ENCODE peak calls at places on chromosomes 12 and 14, in six cellular contexts. H is uterus; Q is fibroblast of lung; M is naive thymus-derived CD4-positive, alpha-beta T cell; X is A549; E is CD4-positive, alpha-beta T cell. P is an unnamed sample.

GRCh38 chr12:19243577-19243976 is 114.0 kb downstream of the PLEKHA5 start:
- DNase-seq in H (no peak), Q (no peak), M (peak), X (no peak), E (no peak), P (no peak)

GRCh38 chr14:61174395-61175386 is 106.4 kb downstream of the TMEM30B start:
- DNase-seq in H (no peak), Q (peak), M (no peak), X (no peak), E (no peak), P (no peak)

GRCh38 chr12:72246370-72246769 is 25.8 kb upstream of the TRHDE start:
- DNase-seq in H (no peak), Q (no peak), M (no peak), X (no peak), E (no peak), P (no peak)

GRCh38 chr14:47302121-47302520 is 373.3 kb downstream of the MDGA2 start:
- DNase-seq in H (no peak), Q (no peak), M (no peak), X (no peak), E (no peak), P (no peak)

GRCh38 chr14:55867726-55868125 is 250.5 kb upstream of the PELI2 start:
- DNase-seq in H (no peak), Q (no peak), M (no peak), X (no peak), E (no peak), P (no peak)

GRCh38 chr12:11663128-11663527 is 13.7 kb downstream of the ETV6 start:
- DNase-seq in H (no peak), Q (no peak), M (no peak), X (no peak), E (no peak), P (no peak)

GRCh38 chr12:72574138-72574537 is 302.0 kb downstream of the TRHDE start:
- DNase-seq in H (no peak), Q (no peak), M (no peak), X (no peak), E (no peak), P (no peak)

GRCh38 chr14:33717866-33718265 is 233.0 kb downstream of the EGLN3 start:
- DNase-seq in H (no peak), Q (no peak), M (no peak), X (no peak), E (no peak), P (no peak)

GRCh38 chr12:27206801-27207502 is 37.1 kb upstream of the STK38L start:
- DNase-seq in H (no peak), Q (no peak), M (no peak), X (no peak), E (no peak), P (no peak)

GRCh38 chr12:12800406-12801180 is 12.6 kb upstream of the DDX47 start:
- DNase-seq in H (no peak), Q (no peak), M (no peak), X (no peak), E (no peak), P (no peak)

GRCh38 chr12:848519-849191 is 96.3 kb downstream of the WNK1 start:
- DNase-seq in H (no peak), Q (no peak), M (no peak), X (no peak), E (no peak), P (no peak)

GRCh38 chr12:30813741-30814687 is 59.3 kb upstream of the CAPRIN2 start:
- DNase-seq in H (no peak), Q (peak), M (no peak), X (no peak), E (no peak), P (no peak)

GRCh38 chr14:95253039-95253620 is 66.6 kb downstream of the CLMN start:
- DNase-seq in H (no peak), Q (no peak), M (no peak), X (no peak), E (no peak), P (no peak)

GRCh38 chr12:89040146-89040964 is 311.9 kb downstream of the DUSP6 start:
- DNase-seq in H (no peak), Q (no peak), M (peak), X (no peak), E (peak), P (no peak)

GRCh38 chr12:97535582-97535981 is 73.0 kb downstream of the RMST start:
- DNase-seq in H (no peak), Q (no peak), M (no peak), X (no peak), E (no peak), P (no peak)

GRCh38 chr14:59148334-59148900 is 40.0 kb upstream of the DAAM1 start:
- DNase-seq in H (no peak), Q (no peak), M (no peak), X (no peak), E (no peak), P (no peak)

GRCh38 chr12:115763376-115763775 is 514.1 kb downstream of the MED13L start:
- DNase-seq in H (no peak), Q (peak), M (no peak), X (no peak), E (no peak), P (no peak)

GRCh38 chr14:95104911-95105310 is 52.4 kb downstream of the DICER1 start:
- DNase-seq in H (no peak), Q (no peak), M (no peak), X (no peak), E (no peak), P (no peak)

GRCh38 chr14:104609666-104610065 is 5.1 kb upstream of the TMEM179 start:
- DNase-seq in H (no peak), Q (no peak), M (no peak), X (no peak), E (no peak), P (no peak)

GRCh38 chr12:88493651-88494050 is 86.6 kb downstream of the KITLG start:
- DNase-seq in H (no peak), Q (peak), M (no peak), X (no peak), E (no peak), P (no peak)

GRCh38 chr12:19316420-19316819 is 122.9 kb upstream of the AEBP2 start:
- DNase-seq in H (no peak), Q (peak), M (no peak), X (no peak), E (no peak), P (no peak)

DNA sequence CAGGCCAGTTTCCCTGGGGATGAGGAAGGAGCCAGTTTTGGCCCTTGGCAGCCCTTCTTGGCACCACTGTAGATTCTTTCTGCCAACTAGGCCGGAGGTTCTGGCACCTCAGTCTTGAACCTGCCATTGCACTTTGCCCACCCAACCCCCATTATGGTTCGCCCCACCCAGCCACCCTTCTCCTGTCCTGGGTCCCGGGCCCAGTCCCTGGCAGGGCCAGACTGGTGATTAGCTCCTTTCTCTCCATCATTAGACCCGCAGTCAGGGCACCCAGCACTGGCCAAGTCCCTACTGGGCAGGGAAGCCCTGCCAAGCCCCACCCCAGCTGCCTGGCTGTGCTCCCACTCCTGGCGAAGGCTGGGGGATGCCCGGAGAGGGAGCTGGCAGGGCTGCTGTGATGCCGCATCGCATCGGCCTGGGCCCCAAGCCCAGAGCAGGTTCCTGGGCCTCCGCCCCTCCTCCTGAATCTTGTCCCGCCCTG is 9.7 kb downstream of the FAM222A start:
- DNase-seq in H (peak), Q (no peak), M (no peak), X (no peak), E (no peak), P (peak)
- H3K27ac ChIP-seq in H (no peak), Q (no peak), M (no peak), X (no peak), E (no peak), P (peak)

GRCh38 chr14:21106191-21106505 is 5.3 kb downstream of the TMEM253 start:
- DNase-seq in H (no peak), Q (peak), M (no peak), X (no peak), E (no peak), P (no peak)
- H3K27ac ChIP-seq in H (peak), Q (no peak), M (no peak), X (peak), E (no peak), P (peak)

DNA sequence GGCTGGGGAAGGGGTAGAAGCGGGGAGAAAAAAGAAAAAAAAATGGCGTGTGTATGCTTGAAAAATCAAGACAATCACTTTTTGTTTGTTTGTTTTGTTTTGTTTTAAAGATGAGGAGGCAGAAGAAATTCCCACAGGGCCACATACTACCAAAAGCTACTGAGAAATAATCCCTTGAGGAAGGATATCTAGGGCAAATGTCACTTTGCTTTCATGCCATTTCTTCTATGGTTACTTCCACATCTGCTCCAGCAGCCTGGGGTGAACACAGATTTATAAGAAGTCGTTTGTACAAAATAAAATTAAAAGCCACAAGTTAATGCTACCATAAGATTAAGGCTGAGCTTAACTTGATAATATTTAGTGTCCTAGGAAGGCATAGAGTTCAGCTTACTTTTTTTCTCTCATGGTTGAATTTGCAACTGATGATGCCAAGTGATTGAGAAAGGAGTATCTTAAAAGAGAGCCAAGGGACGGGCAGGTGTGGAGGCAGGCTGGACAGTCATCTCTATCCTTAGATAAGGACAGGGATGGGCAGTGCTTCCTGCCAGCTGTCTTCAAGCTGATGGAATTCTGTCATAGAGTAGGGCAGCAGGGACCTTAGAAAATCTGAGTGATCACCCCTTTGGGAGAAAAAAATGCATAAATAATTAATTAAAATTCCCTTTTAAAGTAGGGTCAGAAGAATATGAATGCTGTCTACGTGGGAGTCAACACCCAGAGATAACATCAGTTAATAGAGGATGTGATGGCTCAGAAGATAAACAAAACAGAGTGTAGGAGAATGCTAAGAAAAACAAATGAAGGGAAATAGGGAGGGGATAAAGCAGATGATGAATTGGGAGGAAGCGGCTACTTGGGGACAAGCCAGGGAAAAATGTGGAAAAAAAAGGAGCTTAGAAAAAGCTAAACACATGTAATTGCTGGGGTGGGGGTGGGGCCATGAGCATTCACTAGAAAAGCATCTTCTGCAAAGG is 57.1 kb downstream of the DYRK2 start:
- DNase-seq in H (no peak), Q (peak), M (no peak), X (no peak), E (no peak), P (no peak)
- H3K27ac ChIP-seq in H (no peak), Q (no peak), M (no peak), X (no peak), E (no peak), P (no peak)

DNA sequence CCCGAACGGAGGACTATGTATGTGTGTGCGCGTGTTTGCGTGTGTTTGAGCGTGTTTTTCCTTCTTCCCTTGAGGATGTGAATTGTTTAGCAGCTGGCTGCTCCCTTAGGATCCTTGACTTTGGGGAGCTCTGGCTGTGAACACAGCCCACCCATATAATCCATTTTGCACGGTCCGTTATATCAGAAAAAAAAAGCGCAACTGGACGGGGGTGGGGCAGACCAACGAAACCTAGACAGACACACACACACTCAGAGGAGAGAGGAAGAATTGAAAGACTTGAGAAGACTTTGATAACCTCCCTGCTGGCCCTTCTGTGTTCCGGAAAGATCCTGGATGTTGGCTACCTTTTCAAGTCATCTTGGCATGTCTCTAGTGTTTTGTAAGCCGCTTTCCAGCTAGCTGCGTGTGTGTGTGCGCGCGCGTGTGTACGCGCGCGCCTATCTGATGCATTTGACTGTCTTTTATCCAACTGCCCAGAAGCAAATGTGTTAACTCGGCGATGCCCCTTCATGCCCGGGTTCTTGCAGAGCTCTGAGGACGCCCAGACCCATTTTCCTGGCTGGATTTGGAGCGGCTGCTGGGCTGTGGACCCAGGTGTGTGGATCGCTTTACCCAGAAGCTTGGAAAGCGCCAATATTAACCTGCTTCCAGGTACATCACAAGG is 576 bp downstream of the LRFN5 start:
- DNase-seq in H (no peak), Q (peak), M (no peak), X (no peak), E (no peak), P (no peak)
- H3K27ac ChIP-seq in H (peak), Q (no peak), M (no peak), X (no peak), E (no peak), P (peak)

GRCh38 chr12:124006582-124007170 is 33.7 kb downstream of the ZNF664 start:
- DNase-seq in H (no peak), Q (no peak), M (peak), X (no peak), E (peak), P (no peak)

GRCh38 chr12:124009781-124010180 is 36.8 kb downstream of the ZNF664 start:
- DNase-seq in H (no peak), Q (no peak), M (no peak), X (no peak), E (no peak), P (no peak)

GRCh38 chr12:124008629-124009028 is 35.6 kb downstream of the ZNF664 start:
- DNase-seq in H (no peak), Q (no peak), M (no peak), X (no peak), E (no peak), P (no peak)

GRCh38 chr12:124007356-124007755 is 34.3 kb downstream of the ZNF664 start:
- DNase-seq in H (no peak), Q (no peak), M (no peak), X (no peak), E (no peak), P (peak)

DNA sequence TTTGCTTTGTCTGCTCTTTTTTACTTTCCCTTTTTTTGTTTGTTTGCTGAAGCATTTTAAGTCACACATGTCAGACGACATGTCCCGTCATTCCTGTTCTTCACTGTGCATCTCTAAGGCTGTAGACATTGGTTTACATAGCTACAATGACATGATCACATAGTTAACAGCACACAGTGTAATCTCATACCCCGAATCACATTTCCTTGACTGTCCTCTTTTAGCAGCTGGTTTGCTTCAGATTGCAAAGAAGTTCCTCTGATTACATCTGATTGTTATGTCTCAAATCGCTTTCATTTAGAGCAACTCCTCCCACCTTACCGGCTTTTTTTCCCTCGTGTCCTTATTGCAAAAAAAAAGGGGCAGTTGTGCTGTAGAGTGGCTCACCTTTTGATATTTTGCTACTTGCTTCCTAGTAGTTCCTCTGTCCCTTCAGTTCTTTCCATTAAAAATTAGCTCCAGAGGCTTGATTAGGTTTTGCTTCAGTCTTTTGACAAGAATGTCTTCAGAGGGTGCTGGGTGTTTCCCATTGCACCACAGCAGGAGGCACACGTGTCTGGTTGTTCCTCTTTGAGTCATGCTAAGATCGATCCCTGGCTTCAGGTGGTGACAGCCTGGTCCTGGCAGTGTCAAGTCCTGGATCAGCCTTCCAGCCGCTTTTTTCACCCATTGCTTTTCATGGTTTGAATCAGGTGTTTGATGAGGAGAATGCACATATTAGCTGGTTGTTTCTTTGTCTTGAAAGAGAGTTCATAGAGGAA is 35.0 kb downstream of the ZNF664 start:
- DNase-seq in H (no peak), Q (peak), M (no peak), X (no peak), E (no peak), P (no peak)
- H3K27ac ChIP-seq in H (no peak), Q (no peak), M (no peak), X (no peak), E (no peak), P (peak)